ENCODE peak calls at places on chromosome 1, in five cellular contexts. C is IMR-90, F is SK-N-SH, U is K562, Z is GM12878. Y is an unnamed sample.

GRCh38 chr1:161017756-161018630 is 3.0 kb downstream of the F11R start:
- DNase-seq in C (no peak), F (no peak), U (no peak), Z (no peak), Y (no peak)

GRCh38 chr1:109025691-109026090 is 16.2 kb downstream of the WDR47 start:
- DNase-seq in C (peak), F (no peak), U (no peak), Z (no peak), Y (no peak)

GRCh38 chr1:9112961-9113880 is 15.7 kb downstream of the GPR157 start:
- DNase-seq in C (peak), F (no peak), U (no peak), Z (no peak), Y (no peak)

GRCh38 chr1:204350857-204351573 is 8.7 kb downstream of the PLEKHA6 start:
- DNase-seq in C (peak), F (peak), U (peak), Z (no peak), Y (no peak)

GRCh38 chr1:58060548-58061170 is 485.9 kb downstream of the OMA1 start:
- DNase-seq in C (no peak), F (no peak), U (no peak), Z (no peak), Y (no peak)

GRCh38 chr1:66552287-66552686 is 18.3 kb downstream of the SGIP1 start:
- DNase-seq in C (no peak), F (no peak), U (no peak), Z (no peak), Y (no peak)

GRCh38 chr1:19113362-19114092 is 96.5 kb downstream of the UBR4 start:
- DNase-seq in C (peak), F (peak), U (peak), Z (no peak), Y (peak)

GRCh38 chr1:54227091-54227602 is 27.2 kb downstream of the MRPL37 start:
- DNase-seq in C (peak), F (peak), U (no peak), Z (no peak), Y (peak)

GRCh38 chr1:209455133-209455532 is 128.4 kb upstream of the CAMK1G start:
- DNase-seq in C (peak), F (no peak), U (no peak), Z (no peak), Y (no peak)

GRCh38 chr1:84361796-84362195 is 36.5 kb upstream of the DNASE2B start:
- DNase-seq in C (no peak), F (no peak), U (no peak), Z (no peak), Y (no peak)

GRCh38 chr1:228109073-228109961 is at the start of gene MRPL55:
- DNase-seq in C (peak), F (peak), U (peak), Z (peak), Y (peak)

GRCh38 chr1:228106800-228107054 is 2.4 kb downstream of the MRPL55 start:
- DNase-seq in C (no peak), F (no peak), U (no peak), Z (no peak), Y (no peak)

GRCh38 chr1:228108742-228109072 is 392 bp downstream of the MRPL55 start:
- DNase-seq in C (no peak), F (no peak), U (no peak), Z (no peak), Y (no peak)

GRCh38 chr1:228107636-228108035 is 1.5 kb downstream of the MRPL55 start:
- DNase-seq in C (no peak), F (no peak), U (no peak), Z (no peak), Y (no peak)

GRCh38 chr1:228108055-228108690 is 926 bp downstream of the MRPL55 start:
- DNase-seq in C (no peak), F (no peak), U (no peak), Z (no peak), Y (no peak)
- TF ChIP-seq RCOR1 in C (no peak), F (no peak), U (no peak), Z (no peak), Y (no peak)

DNA sequence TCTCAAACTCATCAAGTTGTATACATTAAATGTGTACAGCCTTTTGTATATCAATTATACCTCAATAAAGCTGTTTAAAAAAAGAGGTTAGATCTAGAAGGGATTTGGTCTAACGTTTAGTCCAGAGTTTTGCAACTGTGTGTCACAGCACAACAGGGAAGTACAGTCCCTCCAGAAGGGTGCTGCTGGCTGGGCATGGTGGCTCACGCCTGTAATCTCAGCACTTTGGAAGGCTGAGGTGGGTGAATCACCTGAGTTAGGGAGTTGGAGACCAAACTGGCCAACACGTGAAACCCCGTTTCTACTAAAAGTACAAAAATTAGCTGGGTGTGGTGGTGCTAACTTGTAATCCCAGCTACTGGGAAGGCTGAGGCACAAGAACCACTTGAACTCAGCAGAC is 78.3 kb upstream of the HAO2 start:
- DNase-seq in C (no peak), F (no peak), U (no peak), Z (no peak), Y (no peak)
- TF ChIP-seq RCOR1 in C (no peak), F (no peak), U (no peak), Z (no peak), Y (no peak)

GRCh38 chr1:107459204-107459904 is 318.5 kb downstream of the NTNG1 start:
- DNase-seq in C (no peak), F (no peak), U (no peak), Z (no peak), Y (no peak)
- TF ChIP-seq RCOR1 in C (no peak), F (no peak), U (no peak), Z (no peak), Y (no peak)

GRCh38 chr1:15212989-15213291 is 34.1 kb upstream of the FHAD1 start:
- DNase-seq in C (no peak), F (no peak), U (no peak), Z (no peak), Y (no peak)
- TF ChIP-seq RCOR1 in C (no peak), F (no peak), U (no peak), Z (no peak), Y (no peak)

DNA sequence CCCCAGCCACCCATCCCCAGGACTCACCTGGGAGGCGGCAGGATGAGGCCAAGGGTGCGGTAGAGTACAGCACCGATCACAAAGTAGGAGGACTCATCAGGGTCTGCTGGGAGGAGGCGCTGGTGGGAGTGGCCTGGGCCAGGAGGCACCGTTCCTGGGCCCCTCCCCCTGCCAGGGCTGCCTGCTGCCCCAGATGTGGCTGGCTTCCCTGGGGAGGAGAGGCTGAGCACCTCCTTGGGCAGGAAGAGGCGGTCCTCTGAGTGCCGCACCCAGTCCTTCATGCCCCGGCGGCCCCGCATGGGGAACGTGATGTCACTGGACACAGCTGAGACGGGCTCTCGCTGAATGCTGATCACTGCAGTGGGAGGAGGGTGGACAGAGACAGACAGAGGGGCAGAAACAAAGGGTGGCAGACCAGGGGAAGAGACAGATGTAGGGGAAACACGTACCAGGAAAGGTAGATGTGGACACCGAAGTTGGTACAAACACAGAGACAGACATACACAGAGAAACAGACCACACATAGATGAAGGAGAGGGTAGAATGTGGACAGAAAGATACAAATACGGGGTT is 24.8 kb downstream of the ADGRB2 start:
- DNase-seq in C (no peak), F (no peak), U (peak), Z (no peak), Y (no peak)
- TF ChIP-seq RCOR1 in C (no peak), F (no peak), U (no peak), Z (no peak), Y (no peak)

GRCh38 chr1:45008516-45008915 is 2.6 kb downstream of the HECTD3 start:
- DNase-seq in C (no peak), F (no peak), U (no peak), Z (no peak), Y (no peak)

GRCh38 chr1:45009296-45009865 is 1.7 kb downstream of the HECTD3 start:
- DNase-seq in C (no peak), F (no peak), U (no peak), Z (no peak), Y (no peak)

GRCh38 chr1:45010855-45011811 is at the start of gene HECTD3:
- DNase-seq in C (peak), F (peak), U (peak), Z (peak), Y (peak)

GRCh38 chr1:45011837-45012638 is at the start of gene UROD:
- DNase-seq in C (peak), F (peak), U (peak), Z (peak), Y (peak)

GRCh38 chr1:45009956-45010854 is 919 bp downstream of the HECTD3 start:
- DNase-seq in C (no peak), F (peak), U (peak), Z (no peak), Y (peak)
- TF ChIP-seq RCOR1 in C (no peak), F (no peak), U (no peak), Z (no peak), Y (no peak)

Y was measured in A549.